ENCODE peak calls at places on chromosomes 12 and 14, in five cellular contexts. One of them, this sample, is unnamed. For H3K4me1, the result is how much of the 10 kb centered on the place peaks cover.

GRCh38 chr12:6695313-6696045 is 5.1 kb downstream of the PIANP start:
- DNase-seq in PC-3: no peak
- DNase-seq in left ventricle myocardium inferior: no peak
- DNase-seq in esophagus squamous epithelium: no peak
- DNase-seq in left lung: no peak
- DNase-seq in this sample: no peak

GRCh38 chr12:43976027-43976426 is 140.1 kb downstream of the TMEM117 start:
- DNase-seq in left ventricle myocardium inferior: no peak
- DNase-seq in left lung: no peak
- DNase-seq in PC-3: no peak
- DNase-seq in esophagus squamous epithelium: no peak
- DNase-seq in this sample: no peak

GRCh38 chr14:50957296-50957695 is 13.0 kb upstream of the PYGL start:
- DNase-seq in left ventricle myocardium inferior: no peak
- DNase-seq in left lung: no peak
- DNase-seq in esophagus squamous epithelium: no peak
- DNase-seq in PC-3: peak
- DNase-seq in this sample: no peak

GRCh38 chr14:104844306-104845032 is 20.6 kb upstream of the CEP170B start:
- DNase-seq in esophagus squamous epithelium: no peak
- DNase-seq in left lung: no peak
- DNase-seq in left ventricle myocardium inferior: no peak
- DNase-seq in PC-3: peak
- DNase-seq in this sample: peak

GRCh38 chr14:67644428-67644827 is 24.7 kb downstream of the ARG2 start:
- DNase-seq in left ventricle myocardium inferior: no peak
- DNase-seq in PC-3: no peak
- DNase-seq in esophagus squamous epithelium: no peak
- DNase-seq in left lung: no peak
- DNase-seq in this sample: no peak

GRCh38 chr12:46260153-46260912 is 8.5 kb downstream of the SLC38A1 start:
- DNase-seq in esophagus squamous epithelium: no peak
- DNase-seq in left ventricle myocardium inferior: no peak
- DNase-seq in PC-3: peak
- DNase-seq in left lung: no peak
- DNase-seq in this sample: no peak

GRCh38 chr14:80395031-80395430 is 183.7 kb upstream of the DIO2 start:
- DNase-seq in PC-3: no peak
- DNase-seq in left lung: no peak
- DNase-seq in esophagus squamous epithelium: no peak
- DNase-seq in left ventricle myocardium inferior: no peak
- DNase-seq in this sample: no peak

GRCh38 chr12:132659146-132659545 is 28.0 kb downstream of the POLE start:
- DNase-seq in PC-3: no peak
- DNase-seq in esophagus squamous epithelium: no peak
- DNase-seq in left lung: no peak
- DNase-seq in left ventricle myocardium inferior: no peak
- DNase-seq in this sample: no peak

GRCh38 chr12:62635630-62636029 is 169.0 kb downstream of the MON2 start:
- DNase-seq in PC-3: no peak
- DNase-seq in esophagus squamous epithelium: no peak
- DNase-seq in left ventricle myocardium inferior: no peak
- DNase-seq in left lung: no peak
- DNase-seq in this sample: no peak

GRCh38 chr14:72478397-72479025 is 415.4 kb downstream of the DPF3 start:
- DNase-seq in left lung: no peak
- DNase-seq in esophagus squamous epithelium: no peak
- DNase-seq in PC-3: no peak
- DNase-seq in left ventricle myocardium inferior: no peak
- DNase-seq in this sample: no peak

GRCh38 chr12:120399531-120399930 is 30.6 kb upstream of the MSI1 start:
- DNase-seq in PC-3: peak
- DNase-seq in esophagus squamous epithelium: no peak
- DNase-seq in left ventricle myocardium inferior: no peak
- DNase-seq in left lung: no peak
- DNase-seq in this sample: no peak

GRCh38 chr12:57838594-57839302 is 7.8 kb downstream of the CTDSP2 start:
- DNase-seq in PC-3: no peak
- DNase-seq in esophagus squamous epithelium: no peak
- DNase-seq in left lung: no peak
- DNase-seq in left ventricle myocardium inferior: no peak
- DNase-seq in this sample: no peak

GRCh38 chr14:99143126-99143525 is 128.9 kb downstream of the BCL11B start:
- DNase-seq in PC-3: no peak
- DNase-seq in left ventricle myocardium inferior: no peak
- DNase-seq in esophagus squamous epithelium: no peak
- DNase-seq in left lung: no peak
- DNase-seq in this sample: no peak

GRCh38 chr12:131085125-131085815 is 131.6 kb downstream of the ADGRD1 start:
- DNase-seq in left lung: no peak
- DNase-seq in left ventricle myocardium inferior: peak
- DNase-seq in PC-3: no peak
- DNase-seq in esophagus squamous epithelium: no peak
- DNase-seq in this sample: peak

GRCh38 chr14:51901475-51902024 is 41.1 kb downstream of the GNG2 start:
- DNase-seq in left ventricle myocardium inferior: no peak
- DNase-seq in esophagus squamous epithelium: no peak
- DNase-seq in PC-3: no peak
- DNase-seq in left lung: no peak
- DNase-seq in this sample: no peak

GRCh38 chr12:5500326-5500659 is 68.4 kb downstream of the NTF3 start:
- DNase-seq in left lung: no peak
- DNase-seq in esophagus squamous epithelium: no peak
- DNase-seq in PC-3: no peak
- DNase-seq in left ventricle myocardium inferior: no peak
- DNase-seq in this sample: no peak

GRCh38 chr12:32494676-32495075 is 95.3 kb downstream of the FGD4 start:
- DNase-seq in left ventricle myocardium inferior: no peak
- DNase-seq in left lung: no peak
- DNase-seq in PC-3: peak
- DNase-seq in esophagus squamous epithelium: no peak
- DNase-seq in this sample: no peak

GRCh38 chr12:32499048-32499447 is 99.7 kb downstream of the FGD4 start:
- DNase-seq in left lung: no peak
- DNase-seq in left ventricle myocardium inferior: no peak
- DNase-seq in PC-3: no peak
- DNase-seq in esophagus squamous epithelium: no peak
- DNase-seq in this sample: no peak

GRCh38 chr12:32497864-32498263 is 98.5 kb downstream of the FGD4 start:
- DNase-seq in left ventricle myocardium inferior: no peak
- DNase-seq in esophagus squamous epithelium: no peak
- DNase-seq in left lung: no peak
- DNase-seq in PC-3: no peak
- DNase-seq in this sample: no peak

GRCh38 chr12:32493282-32493681 is 93.9 kb downstream of the FGD4 start:
- DNase-seq in esophagus squamous epithelium: no peak
- DNase-seq in left lung: no peak
- DNase-seq in left ventricle myocardium inferior: no peak
- DNase-seq in PC-3: no peak
- DNase-seq in this sample: no peak

DNA sequence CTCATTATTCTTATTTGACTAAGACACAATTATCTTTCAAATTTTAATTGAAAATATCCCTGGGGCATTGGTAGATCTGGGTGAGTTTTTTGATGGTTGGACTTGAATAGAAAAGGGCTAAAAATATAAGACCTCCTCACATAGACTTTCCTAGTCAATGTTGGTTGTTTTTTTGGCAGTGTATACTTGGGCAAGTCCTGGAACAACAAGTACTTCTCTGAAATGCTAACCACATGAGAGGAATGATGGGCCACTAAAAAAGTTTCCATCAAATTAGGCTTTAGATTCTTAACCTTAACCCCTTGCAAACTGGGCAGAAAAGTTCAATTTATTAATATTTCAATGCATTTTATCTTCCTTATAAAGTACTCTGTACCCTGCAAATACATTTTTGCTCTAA is 97.6 kb downstream of the FGD4 start:
- DNase-seq in esophagus squamous epithelium: no peak
- DNase-seq in left ventricle myocardium inferior: no peak
- DNase-seq in PC-3: no peak
- DNase-seq in left lung: no peak
- DNase-seq in this sample: no peak
- H3K4me1 ChIP-seq in esophagus squamous epithelium: under half
- H3K4me1 ChIP-seq in left ventricle myocardium inferior: half or more
- H3K4me1 ChIP-seq in PC-3: under half
- H3K4me1 ChIP-seq in left lung: under half
- H3K4me1 ChIP-seq in this sample: under half

DNA sequence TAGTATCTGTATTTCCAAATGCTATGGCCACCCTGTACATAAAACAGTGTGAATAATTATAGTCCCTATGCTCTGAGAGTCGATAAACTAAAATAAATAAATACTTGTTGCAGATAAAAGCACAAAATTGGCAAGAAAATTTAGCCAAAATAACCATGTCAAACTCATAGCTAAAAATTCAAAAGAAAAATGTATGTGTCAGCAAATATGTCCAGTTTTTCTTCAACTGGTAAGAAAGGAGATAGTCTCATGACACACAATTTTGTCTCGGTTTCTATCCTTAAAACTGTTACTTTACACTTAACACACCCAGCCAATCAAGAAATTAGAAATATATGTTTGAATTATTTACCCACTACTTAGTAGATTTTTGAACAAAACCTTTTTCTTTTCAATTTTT is 145.6 kb upstream of the FSCB start:
- DNase-seq in left ventricle myocardium inferior: no peak
- DNase-seq in esophagus squamous epithelium: no peak
- DNase-seq in PC-3: no peak
- DNase-seq in left lung: no peak
- DNase-seq in this sample: no peak
- H3K4me1 ChIP-seq in left ventricle myocardium inferior: under half
- H3K4me1 ChIP-seq in esophagus squamous epithelium: under half
- H3K4me1 ChIP-seq in PC-3: under half
- H3K4me1 ChIP-seq in left lung: under half
- H3K4me1 ChIP-seq in this sample: under half

GRCh38 chr12:95192271-95192670 is 25.0 kb downstream of the FGD6 start:
- DNase-seq in esophagus squamous epithelium: no peak
- DNase-seq in PC-3: no peak
- DNase-seq in left lung: no peak
- DNase-seq in left ventricle myocardium inferior: no peak
- DNase-seq in this sample: no peak
- H3K4me1 ChIP-seq in esophagus squamous epithelium: under half
- H3K4me1 ChIP-seq in PC-3: under half
- H3K4me1 ChIP-seq in left lung: under half
- H3K4me1 ChIP-seq in left ventricle myocardium inferior: under half
- H3K4me1 ChIP-seq in this sample: under half

GRCh38 chr12:113089839-113090238 is 33.3 kb downstream of the DTX1 start:
- DNase-seq in esophagus squamous epithelium: no peak
- DNase-seq in left lung: no peak
- DNase-seq in PC-3: no peak
- DNase-seq in left ventricle myocardium inferior: no peak
- DNase-seq in this sample: no peak
- H3K4me1 ChIP-seq in esophagus squamous epithelium: under half
- H3K4me1 ChIP-seq in left lung: under half
- H3K4me1 ChIP-seq in PC-3: under half
- H3K4me1 ChIP-seq in left ventricle myocardium inferior: under half
- H3K4me1 ChIP-seq in this sample: under half

DNA sequence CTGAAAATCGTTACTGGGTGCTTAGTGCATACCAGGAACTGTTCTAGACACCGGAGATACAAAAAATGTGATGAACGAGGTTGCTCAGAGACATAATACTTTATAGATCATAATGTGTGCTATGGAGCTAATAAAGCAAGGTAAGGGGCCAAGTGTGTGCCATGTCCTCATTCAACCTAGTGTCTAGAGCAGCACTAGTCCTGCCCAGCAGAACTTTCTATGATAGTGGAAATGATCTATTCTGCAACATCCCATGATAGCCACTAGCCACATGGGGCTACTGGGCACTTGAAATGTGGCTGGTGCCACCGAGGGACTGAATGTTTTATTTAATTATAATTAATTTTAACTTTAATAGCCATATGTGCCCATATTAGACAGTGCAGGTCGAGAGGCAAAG is 15.6 kb downstream of the NUAK1 start:
- DNase-seq in left lung: no peak
- DNase-seq in left ventricle myocardium inferior: no peak
- DNase-seq in PC-3: no peak
- DNase-seq in esophagus squamous epithelium: no peak
- DNase-seq in this sample: no peak
- H3K4me1 ChIP-seq in left lung: under half
- H3K4me1 ChIP-seq in left ventricle myocardium inferior: half or more
- H3K4me1 ChIP-seq in PC-3: under half
- H3K4me1 ChIP-seq in esophagus squamous epithelium: half or more
- H3K4me1 ChIP-seq in this sample: under half

GRCh38 chr12:124388038-124388676 is 93.3 kb downstream of the RFLNA start:
- DNase-seq in PC-3: no peak
- DNase-seq in esophagus squamous epithelium: no peak
- DNase-seq in left ventricle myocardium inferior: no peak
- DNase-seq in left lung: no peak
- DNase-seq in this sample: no peak
- H3K4me1 ChIP-seq in PC-3: half or more
- H3K4me1 ChIP-seq in esophagus squamous epithelium: half or more
- H3K4me1 ChIP-seq in left ventricle myocardium inferior: half or more
- H3K4me1 ChIP-seq in left lung: half or more
- H3K4me1 ChIP-seq in this sample: half or more

This sample was measured in upper lobe of right lung.